ENCODE peak calls at places on chromosomes 4 and X, in nine cellular contexts. W is fibroblast of villous mesenchyme; Z is sciatic nerve; R is stimulated activated CD8-positive, alpha-beta memory T cell treated with anti-CD3 and anti-CD28 coated beads, Interleukin-15, amount 100 ng/mL, for 24 hours; G is omental fat pad; Q is skeletal muscle cell; A is H4; K is NCI-H1092 treated with DMSO at 0.1 percent for 48 hours; P is small intestine. V is an unnamed sample.

GRCh38 chr4:188812644-188813043 is 673.4 kb downstream of the TRIML1 start:
- DNase-seq in R (no peak), P (no peak), A (no peak), K (no peak), Q (no peak), G (no peak), W (no peak), Z (no peak), V (no peak)

GRCh38 chr4:152935138-152935537 is 985 bp upstream of the FHDC1 start:
- DNase-seq in G (no peak), A (no peak), R (no peak), P (peak; percentile 92), Z (no peak), W (no peak), K (no peak), Q (no peak), V (peak; percentile 62)

GRCh38 chr4:114690571-114690970 is 92.0 kb downstream of the UGT8 start:
- DNase-seq in P (no peak), K (no peak), G (no peak), Z (no peak), Q (no peak), R (no peak), A (no peak), W (no peak), V (no peak)

GRCh38 chrX:26562156-26562555 is 346.2 kb downstream of the MAGEB5 start:
- DNase-seq in Q (no peak), G (no peak), P (no peak), Z (no peak), A (no peak), W (no peak), R (no peak), K (no peak), V (no peak)

GRCh38 chr4:151107063-151107462 is 7.6 kb downstream of the RPS3A start:
- DNase-seq in A (no peak), K (no peak), P (no peak), Q (no peak), Z (no peak), W (no peak), G (no peak), R (no peak), V (no peak)

GRCh38 chr4:1381181-1381621 is 25.0 kb downstream of the NKX1-1 start:
- DNase-seq in A (no peak), Q (no peak), W (no peak), K (no peak), P (no peak), Z (peak; percentile 34), R (no peak), G (no peak), V (no peak)

GRCh38 chrX:46184749-46185148 is 360.5 kb downstream of the ZNF674 start:
- DNase-seq in Z (no peak), Q (no peak), R (no peak), W (no peak), P (no peak), A (no peak), G (no peak), K (no peak), V (no peak)

GRCh38 chrX:129792586-129793291 is 13.0 kb downstream of the SASH3 start:
- DNase-seq in K (no peak), Q (no peak), R (no peak), G (no peak), W (no peak), P (no peak), Z (peak; percentile 35), A (no peak), V (no peak)

GRCh38 chrX:131226591-131226990 is 62.5 kb downstream of the IGSF1 start:
- DNase-seq in A (no peak), K (no peak), P (no peak), W (no peak), G (no peak), R (no peak), Z (no peak), Q (no peak), V (no peak)

GRCh38 chr4:59855630-59856352 is 1344.3 kb upstream of the ADGRL3 start:
- DNase-seq in G (no peak), K (no peak), R (no peak), Q (no peak), Z (peak; percentile 22), A (no peak), P (no peak), W (no peak), V (no peak)

GRCh38 chrX:85429066-85429465 is 49.6 kb upstream of the POF1B start:
- DNase-seq in R (no peak), Q (no peak), W (no peak), K (no peak), G (no peak), P (no peak), Z (no peak), A (no peak), V (no peak)

GRCh38 chrX:149073464-149073863 is 431.6 kb downstream of the IDS start:
- DNase-seq in Q (no peak), G (no peak), Z (no peak), W (no peak), K (no peak), P (no peak), R (no peak), A (no peak), V (no peak)